ENCODE peak calls at places on chromosome 17, in seven cellular contexts. Z is A549, G is GM23338, F is GM12878, V is HCT116, U is K562, I is SK-N-SH. J is an unnamed sample. For H3K4me1, the result is how much of the 10 kb centered on the place peaks cover.

GRCh38 chr17:9108166-9108565 is 86.9 kb downstream of the NTN1 start:
- DNase-seq in Z (no peak), V (no peak), F (no peak), G (no peak), I (no peak), U (no peak), J (no peak)

GRCh38 chr17:64506576-64507417 is at the start of gene CEP95:
- DNase-seq in Z (no peak), G (peak), U (no peak), F (peak), V (peak), I (peak), J (peak)

GRCh38 chr17:927611-928461 is 51.7 kb downstream of the NXN start:
- DNase-seq in Z (peak), F (no peak), I (no peak), G (no peak), V (peak), U (no peak), J (peak)

GRCh38 chr17:1174490-1174889 is 5.3 kb downstream of the ABR start:
- DNase-seq in I (no peak), V (no peak), F (no peak), G (no peak), U (no peak), Z (no peak), J (no peak)

GRCh38 chr17:34979650-34980352 is 511 bp upstream of the LIG3 start:
- DNase-seq in F (no peak), U (peak), V (no peak), Z (no peak), G (peak), I (no peak), J (no peak)

GRCh38 chr17:74697477-74697876 is 15.2 kb downstream of the CD300LF start:
- DNase-seq in F (peak), V (no peak), U (no peak), Z (no peak), I (no peak), G (no peak), J (no peak)

GRCh38 chr17:49557204-49558024 is 18.3 kb upstream of the NXPH3 start:
- DNase-seq in U (peak), G (peak), F (no peak), Z (peak), V (peak), I (peak), J (no peak)

GRCh38 chr17:59756236-59756818 is 48.9 kb downstream of the VMP1 start:
- DNase-seq in U (no peak), F (no peak), G (no peak), I (no peak), V (peak), Z (peak), J (peak)

GRCh38 chr17:34369571-34369970 is 6.5 kb upstream of the CCL1 start:
- DNase-seq in Z (no peak), U (no peak), I (no peak), V (no peak), G (no peak), F (no peak), J (no peak)

GRCh38 chr17:65020284-65020683 is 36.3 kb downstream of the GNA13 start:
- DNase-seq in V (no peak), Z (no peak), F (no peak), G (no peak), I (no peak), U (no peak), J (no peak)

GRCh38 chr17:71741836-71742235 is 379.0 kb upstream of the SOX9 start:
- DNase-seq in G (no peak), F (no peak), Z (no peak), U (no peak), V (no peak), I (no peak), J (no peak)

GRCh38 chr17:58710948-58711552 is 18.6 kb downstream of the RAD51C start:
- DNase-seq in G (peak), F (no peak), V (peak), Z (peak), I (peak), U (peak), J (peak)

GRCh38 chr17:8005951-8006730 is 3.7 kb downstream of the GUCY2D start:
- DNase-seq in Z (peak), G (peak), I (peak), U (peak), F (no peak), V (no peak), J (no peak)

GRCh38 chr17:45902892-45903346 is 8.6 kb downstream of the MAPT start:
- DNase-seq in U (peak), G (no peak), V (no peak), Z (peak), F (no peak), I (peak), J (no peak)

GRCh38 chr17:72942594-72942993 is 149.9 kb downstream of the SLC39A11 start:
- DNase-seq in V (no peak), I (no peak), G (no peak), F (no peak), U (no peak), Z (no peak), J (no peak)

GRCh38 chr17:73151888-73152633 is 12.7 kb upstream of the SSTR2 start:
- DNase-seq in I (no peak), V (no peak), F (no peak), Z (no peak), U (no peak), G (no peak), J (no peak)

GRCh38 chr17:40355123-40355803 is 9.3 kb downstream of the GJD3 start:
- DNase-seq in U (peak), F (no peak), I (peak), G (peak), V (no peak), Z (peak), J (no peak)

GRCh38 chr17:35242805-35243458 is at the start of gene SLFN5:
- DNase-seq in U (peak), V (peak), I (peak), G (peak), F (peak), Z (peak), J (peak)

GRCh38 chr17:226108-226772 is 44.8 kb upstream of the DOC2B start:
- DNase-seq in G (no peak), Z (no peak), U (no peak), V (no peak), F (no peak), I (no peak), J (no peak)

GRCh38 chr17:4405699-4406098 is 28.0 kb upstream of the SPNS3 start:
- DNase-seq in I (no peak), Z (no peak), F (no peak), U (no peak), G (no peak), V (no peak), J (no peak)

GRCh38 chr17:14014647-14015046 is 54.7 kb upstream of the COX10 start:
- DNase-seq in F (no peak), G (no peak), Z (no peak), I (no peak), U (no peak), V (no peak), J (no peak)

GRCh38 chr17:6461792-6462524 is 17.7 kb downstream of the PIMREG start:
- DNase-seq in I (no peak), V (no peak), U (no peak), Z (no peak), G (peak), F (no peak), J (no peak)

GRCh38 chr17:79922798-79923197 is 83.6 kb upstream of the CBX4 start:
- DNase-seq in Z (no peak), I (no peak), F (no peak), V (no peak), G (no peak), U (no peak), J (no peak)
- H3K4me1 ChIP-seq in Z (under half), I (under half), F (under half), V (under half), G (under half), U (under half), J (under half)

DNA sequence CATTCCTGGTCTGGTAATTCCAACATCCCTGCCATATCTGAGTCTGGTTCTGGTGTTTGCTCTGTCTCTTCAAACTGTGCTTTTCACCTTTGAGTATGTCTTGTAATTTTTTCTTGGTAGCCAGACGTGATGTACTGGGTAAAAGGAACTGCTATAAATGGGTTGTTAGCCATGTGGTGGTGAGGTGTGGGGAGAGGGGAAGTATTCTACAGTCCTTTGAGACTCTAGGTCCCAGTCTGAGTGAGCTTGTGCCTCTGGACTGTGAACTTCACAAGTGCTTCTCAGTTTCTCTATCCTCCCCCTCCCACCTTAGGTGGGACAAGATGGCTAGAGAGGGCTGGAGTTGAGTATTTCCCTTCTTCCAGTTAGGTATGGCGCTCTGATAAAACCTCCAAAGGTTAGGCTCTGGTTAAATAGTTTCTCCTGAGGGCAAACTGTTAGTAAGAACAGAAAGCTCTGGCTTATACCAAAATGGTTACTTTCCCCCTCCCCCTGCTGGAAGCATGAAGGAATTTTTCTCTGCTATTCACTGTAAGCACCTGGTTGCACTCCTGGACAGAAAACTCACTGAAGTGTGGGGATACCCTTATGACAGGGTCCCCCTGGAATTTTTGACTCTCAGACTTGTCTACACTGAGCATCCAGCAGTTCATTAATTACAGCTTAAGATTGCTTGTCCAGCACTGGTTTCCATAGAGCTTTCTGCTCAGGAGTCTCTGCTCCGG is 87.8 kb downstream of the MARCHF10 start:
- DNase-seq in V (no peak), U (peak), F (peak), G (peak), I (no peak), Z (peak), J (no peak)
- TF ChIP-seq CTCF in V (peak), U (peak), F (no peak), G (peak), I (peak), Z (peak), J (no peak)

GRCh38 chr17:60759756-60760155 is 82.1 kb downstream of the BCAS3 start:
- DNase-seq in G (no peak), V (no peak), U (no peak), F (no peak), I (no peak), Z (no peak), J (no peak)
- TF ChIP-seq REST in G (no peak), V (no peak), U (no peak), F (no peak), I (no peak), Z (no peak), J (no peak)

DNA sequence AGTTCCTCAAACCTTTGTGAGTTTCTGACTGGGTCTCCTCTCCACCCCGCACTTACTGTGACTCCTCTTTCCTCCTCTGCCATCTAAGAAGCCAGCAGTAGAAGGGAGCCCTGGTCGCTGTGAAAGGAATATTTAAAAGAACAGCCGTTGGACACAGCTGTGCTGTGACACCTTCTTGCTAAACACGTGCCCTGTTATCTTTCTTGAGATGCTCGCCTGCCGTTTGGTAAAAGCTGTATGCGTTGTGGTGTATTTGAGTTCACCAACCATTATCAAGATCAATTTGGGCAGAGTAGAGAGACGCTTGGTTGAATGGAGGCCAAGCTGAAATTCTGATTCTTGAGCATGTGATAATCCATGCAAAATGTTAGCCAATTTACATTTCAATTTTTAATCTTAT is 3.8 kb downstream of the GID4 start:
- DNase-seq in V (no peak), G (no peak), U (no peak), F (no peak), Z (no peak), I (no peak), J (no peak)
- H3K4me1 ChIP-seq in V (under half), G (under half), U (under half), F (under half), Z (under half), I (under half), J (under half)

GRCh38 chr17:55996826-55997225 is 156.4 kb upstream of the ANKFN1 start:
- DNase-seq in F (no peak), I (no peak), Z (no peak), V (no peak), U (no peak), G (no peak), J (no peak)
- TF ChIP-seq CTCF in F (no peak), I (peak), Z (no peak), V (peak), U (no peak), G (no peak), J (no peak)

GRCh38 chr17:44000871-44001460 is 3.5 kb upstream of the NAGS start:
- DNase-seq in G (no peak), Z (no peak), U (no peak), V (no peak), F (no peak), I (no peak), J (no peak)
- TF ChIP-seq REST in G (no peak), Z (no peak), U (no peak), V (no peak), F (no peak), I (no peak), J (no peak)

DNA sequence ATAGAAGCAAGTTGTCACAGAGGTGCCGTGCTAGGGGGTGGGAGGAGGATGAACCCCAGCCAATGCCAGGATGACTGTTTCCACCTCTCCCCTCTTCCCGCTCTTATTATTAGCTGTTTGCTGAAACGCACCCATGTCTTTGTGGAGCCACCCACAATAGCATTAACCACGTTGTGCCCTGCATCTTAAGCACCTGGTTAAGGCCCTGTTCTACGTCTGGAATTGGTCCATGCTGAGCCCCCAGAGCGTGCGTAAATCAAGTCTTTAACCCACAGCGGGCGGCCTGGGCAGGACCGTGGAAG is 123.7 kb downstream of the MSI2 start:
- DNase-seq in U (peak), I (no peak), Z (no peak), F (no peak), V (no peak), G (no peak), J (no peak)
- H3K4me1 ChIP-seq in U (under half), I (half or more), Z (under half), F (under half), V (under half), G (under half), J (under half)

GRCh38 chr17:50847566-50847965 is 12.2 kb downstream of the WFIKKN2 start:
- DNase-seq in V (no peak), I (no peak), Z (no peak), F (no peak), G (no peak), U (no peak), J (no peak)

GRCh38 chr17:50848691-50849090 is 13.3 kb downstream of the WFIKKN2 start:
- DNase-seq in V (no peak), Z (no peak), I (no peak), F (no peak), G (no peak), U (no peak), J (no peak)

GRCh38 chr17:50845260-50846147 is 10.1 kb downstream of the WFIKKN2 start:
- DNase-seq in F (no peak), G (no peak), Z (no peak), U (no peak), I (no peak), V (no peak), J (no peak)

GRCh38 chr17:50850640-50851039 is 15.3 kb downstream of the WFIKKN2 start:
- DNase-seq in F (no peak), V (no peak), G (no peak), I (no peak), U (no peak), Z (no peak), J (no peak)

GRCh38 chr17:50848039-50848438 is 12.7 kb downstream of the WFIKKN2 start:
- DNase-seq in G (no peak), V (no peak), I (no peak), Z (no peak), U (no peak), F (no peak), J (no peak)
- TF ChIP-seq CTCF in G (no peak), V (no peak), I (no peak), Z (no peak), U (peak), F (no peak), J (no peak)

J was measured in Panc1.